ENCODE peak calls at places on chromosomes 12 and 14, in nine cellular contexts. G, R, C, L, W, J, N, P and Z are unnamed samples. For H3K4me1, the result is how much of the 10 kb centered on the place peaks cover.

GRCh38 chr12:66589095-66589494 is 89.8 kb downstream of the GRIP1 start:
- DNase-seq in G (no peak), R (no peak), C (no peak), L (no peak), W (no peak), J (no peak), N (no peak), P (no peak), Z (no peak)

GRCh38 chr12:19130224-19131019 is 889 bp downstream of the PLEKHA5 start:
- DNase-seq in G (no peak), R (no peak), C (peak), L (peak), W (peak), J (peak), N (peak), P (peak), Z (peak)

GRCh38 chr12:52044284-52044983 is 6.8 kb upstream of the NR4A1 start:
- DNase-seq in G (no peak), R (no peak), C (no peak), L (no peak), W (peak), J (peak), N (no peak), P (peak), Z (peak)

GRCh38 chr12:71592841-71593240 is 70.8 kb downstream of the ZFC3H1 start:
- DNase-seq in G (no peak), R (no peak), C (no peak), L (no peak), W (no peak), J (no peak), N (no peak), P (no peak), Z (no peak)

GRCh38 chr14:24130380-24130716 is at the start of gene FITM1:
- DNase-seq in G (no peak), R (no peak), C (no peak), L (no peak), W (no peak), J (no peak), N (no peak), P (no peak), Z (no peak)

GRCh38 chr12:108689314-108690190 is 41.8 kb downstream of the CORO1C start:
- DNase-seq in G (no peak), R (no peak), C (no peak), L (peak), W (no peak), J (no peak), N (no peak), P (peak), Z (no peak)

GRCh38 chr14:101193126-101193844 is 289.8 kb upstream of the RTL1 start:
- DNase-seq in G (no peak), R (no peak), C (no peak), L (no peak), W (peak), J (no peak), N (no peak), P (no peak), Z (no peak)

GRCh38 chr12:33566403-33566802 is 126.8 kb upstream of the SYT10 start:
- DNase-seq in G (no peak), R (no peak), C (no peak), L (no peak), W (no peak), J (no peak), N (no peak), P (no peak), Z (no peak)

GRCh38 chr12:123388948-123389559 is 5.1 kb downstream of the KMT5A start:
- DNase-seq in G (no peak), R (no peak), C (peak), L (no peak), W (no peak), J (peak), N (no peak), P (no peak), Z (peak)

GRCh38 chr14:22159049-22159448 is 430.0 kb downstream of the DAD1 start:
- DNase-seq in G (no peak), R (no peak), C (no peak), L (no peak), W (no peak), J (no peak), N (no peak), P (no peak), Z (no peak)

GRCh38 chr14:90581745-90582144 is 184.9 kb downstream of the CALM1 start:
- DNase-seq in G (no peak), R (no peak), C (no peak), L (no peak), W (no peak), J (no peak), N (peak), P (no peak), Z (no peak)

GRCh38 chr14:86038401-86038985 is 508.5 kb downstream of the FLRT2 start:
- DNase-seq in G (no peak), R (no peak), C (peak), L (peak), W (no peak), J (no peak), N (peak), P (peak), Z (peak)

GRCh38 chr12:129379076-129379804 is 524.6 kb downstream of the TMEM132D start:
- DNase-seq in G (no peak), R (no peak), C (no peak), L (no peak), W (no peak), J (no peak), N (no peak), P (no peak), Z (no peak)

GRCh38 chr12:45663452-45663851 is 66.1 kb upstream of the ARID2 start:
- DNase-seq in G (no peak), R (no peak), C (no peak), L (no peak), W (no peak), J (no peak), N (no peak), P (no peak), Z (no peak)

GRCh38 chr12:96155781-96156180 is 38.4 kb upstream of the ELK3 start:
- DNase-seq in G (no peak), R (no peak), C (no peak), L (no peak), W (no peak), J (no peak), N (no peak), P (no peak), Z (no peak)

GRCh38 chr12:44347145-44347544 is 511.3 kb downstream of the TMEM117 start:
- DNase-seq in G (no peak), R (no peak), C (no peak), L (no peak), W (no peak), J (no peak), N (no peak), P (no peak), Z (no peak)

GRCh38 chr12:49345048-49345839 is 1.4 kb upstream of the DNAJC22 start:
- DNase-seq in G (peak), R (no peak), C (peak), L (peak), W (no peak), J (no peak), N (no peak), P (no peak), Z (no peak)

GRCh38 chr14:75518625-75519024 is 3.6 kb upstream of the BATF start:
- DNase-seq in G (no peak), R (no peak), C (peak), L (peak), W (no peak), J (no peak), N (no peak), P (peak), Z (no peak)

GRCh38 chr12:24527102-24527501 is 421.8 kb downstream of the BCAT1 start:
- DNase-seq in G (no peak), R (no peak), C (no peak), L (no peak), W (no peak), J (no peak), N (no peak), P (no peak), Z (no peak)

GRCh38 chr12:6426882-6427671 is 17.7 kb upstream of the CD27 start:
- DNase-seq in G (peak), R (no peak), C (no peak), L (no peak), W (no peak), J (no peak), N (peak), P (no peak), Z (no peak)

GRCh38 chr12:27344760-27345159 is 12.1 kb downstream of the BMAL2 start:
- DNase-seq in G (no peak), R (no peak), C (no peak), L (no peak), W (no peak), J (no peak), N (no peak), P (no peak), Z (no peak)

GRCh38 chr12:82818276-82819035 is 131.8 kb downstream of the TMTC2 start:
- DNase-seq in G (no peak), R (no peak), C (no peak), L (no peak), W (no peak), J (no peak), N (no peak), P (no peak), Z (no peak)

DNA sequence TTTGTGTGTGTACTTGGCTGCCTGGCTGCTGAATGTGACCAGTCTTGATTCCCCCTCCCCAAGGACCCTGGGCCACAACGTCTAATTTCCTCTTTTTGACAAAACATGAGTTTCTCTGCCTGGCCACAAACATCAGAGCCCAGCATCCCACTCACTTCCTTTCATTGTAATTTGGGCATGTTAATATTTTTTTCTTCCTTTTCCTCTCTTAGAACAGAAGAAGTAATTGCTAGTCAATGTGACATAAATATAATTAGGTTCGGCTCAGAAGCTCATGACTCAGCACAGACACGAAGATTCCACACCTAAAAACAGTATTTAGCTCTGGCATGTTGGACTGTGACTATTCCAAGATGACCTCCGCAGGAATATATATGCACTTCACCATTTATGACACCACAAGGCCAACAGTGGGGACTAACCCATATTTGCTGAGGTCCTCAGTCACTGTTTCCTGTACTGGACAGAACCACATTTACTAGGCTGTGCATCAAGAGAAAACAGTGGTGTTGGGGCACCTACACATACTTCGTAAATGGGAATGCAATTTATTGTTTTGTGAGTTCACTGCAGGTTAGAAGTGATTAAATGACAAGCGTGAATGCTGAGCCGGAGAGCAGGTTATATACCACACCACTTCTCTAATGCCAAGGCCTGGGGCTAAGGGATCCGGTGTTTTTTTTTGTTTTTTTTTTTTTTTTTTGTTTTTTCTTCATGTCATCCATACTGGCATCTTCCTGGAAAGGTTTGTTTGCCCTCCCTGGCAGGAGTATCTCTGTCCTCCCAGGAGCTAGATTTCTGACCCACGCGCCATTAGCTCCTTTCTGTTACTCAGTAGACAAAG is 4.2 kb downstream of the GSG1 start:
- DNase-seq in G (peak), R (no peak), C (no peak), L (no peak), W (no peak), J (no peak), N (no peak), P (peak), Z (no peak)
- H3K4me1 ChIP-seq in G (under half), R (half or more), C (under half), L (under half), W (under half), J (under half), N (under half), P (under half), Z (under half)

GRCh38 chr14:103881927-103882281 is 34.5 kb upstream of the PPP1R13B start:
- DNase-seq in G (no peak), R (no peak), C (no peak), L (no peak), W (no peak), J (no peak), N (no peak), P (no peak), Z (no peak)

GRCh38 chr14:103880986-103881926 is 33.9 kb upstream of the PPP1R13B start:
- DNase-seq in G (no peak), R (no peak), C (no peak), L (no peak), W (no peak), J (peak), N (no peak), P (no peak), Z (peak)

GRCh38 chr14:103883263-103883523 is 35.8 kb upstream of the PPP1R13B start:
- DNase-seq in G (no peak), R (no peak), C (no peak), L (no peak), W (no peak), J (no peak), N (no peak), P (no peak), Z (no peak)

GRCh38 chr14:103884854-103885253 is 37.5 kb upstream of the PPP1R13B start:
- DNase-seq in G (no peak), R (no peak), C (no peak), L (no peak), W (no peak), J (no peak), N (no peak), P (no peak), Z (no peak)

GRCh38 chr14:103882503-103883262 is 35.3 kb upstream of the PPP1R13B start:
- DNase-seq in G (no peak), R (no peak), C (no peak), L (no peak), W (no peak), J (no peak), N (no peak), P (peak), Z (no peak)
- H3K27ac ChIP-seq in G (peak), R (no peak), C (no peak), L (no peak), W (no peak), J (peak), N (no peak), P (peak), Z (peak)

DNA sequence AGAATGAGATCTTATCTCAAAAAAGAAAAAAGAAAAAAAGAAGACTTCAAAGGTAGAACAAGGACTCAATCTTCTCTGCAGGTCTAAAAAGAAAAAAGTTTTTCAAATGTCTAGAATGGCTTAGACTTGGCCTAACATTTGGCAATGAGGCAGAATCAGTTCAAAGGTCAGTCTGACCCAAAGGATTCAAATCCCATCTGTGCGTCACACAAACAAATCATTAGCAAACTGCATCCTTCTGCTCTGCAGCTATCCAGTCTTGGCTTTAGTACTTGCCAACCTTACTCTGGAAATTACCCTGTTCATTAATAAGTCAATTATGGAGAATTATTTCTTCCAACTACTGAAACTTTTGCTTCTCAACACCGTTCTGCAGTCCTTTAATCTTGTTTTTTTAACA is 3.1 kb downstream of the YAF2 start:
- DNase-seq in G (no peak), R (no peak), C (no peak), L (no peak), W (no peak), J (no peak), N (no peak), P (no peak), Z (no peak)
- H3K4me3 ChIP-seq in G (no peak), R (no peak), C (no peak), L (no peak), W (peak), J (no peak), N (no peak), P (no peak), Z (no peak)

GRCh38 chr14:62776300-62776699 is 269.0 kb downstream of the KCNH5 start:
- DNase-seq in G (no peak), R (no peak), C (no peak), L (no peak), W (no peak), J (no peak), N (no peak), P (no peak), Z (no peak)

GRCh38 chr14:62778847-62779246 is 266.4 kb downstream of the KCNH5 start:
- DNase-seq in G (no peak), R (no peak), C (no peak), L (no peak), W (no peak), J (no peak), N (no peak), P (peak), Z (no peak)

GRCh38 chr14:62778310-62778709 is 266.9 kb downstream of the KCNH5 start:
- DNase-seq in G (no peak), R (no peak), C (no peak), L (no peak), W (no peak), J (no peak), N (no peak), P (no peak), Z (no peak)

DNA sequence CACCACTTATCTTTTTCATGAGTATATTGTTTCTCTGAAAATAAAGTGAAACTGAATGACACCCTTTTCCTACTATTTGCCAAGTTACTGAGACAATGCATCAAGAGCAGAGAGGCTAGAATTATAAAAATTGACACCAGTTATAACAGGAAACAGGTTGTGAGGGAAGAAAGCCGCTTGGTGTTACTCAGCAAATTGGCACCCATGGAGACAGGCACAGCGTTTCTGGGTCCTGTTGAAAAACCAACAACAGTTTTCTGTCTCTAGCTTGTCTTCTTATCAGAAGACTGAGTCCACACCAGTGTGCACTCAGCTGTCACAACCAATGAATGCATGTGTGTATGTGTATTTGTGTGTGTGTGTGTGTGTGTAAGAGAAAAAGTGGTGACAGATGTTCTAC is 267.7 kb downstream of the KCNH5 start:
- DNase-seq in G (no peak), R (no peak), C (no peak), L (no peak), W (no peak), J (no peak), N (no peak), P (no peak), Z (no peak)
- H3K4me1 ChIP-seq in G (under half), R (under half), C (under half), L (under half), W (under half), J (under half), N (under half), P (under half), Z (under half)

GRCh38 chr14:59481407-59482119 is 2.6 kb downstream of the L3HYPDH start:
- DNase-seq in G (no peak), R (no peak), C (no peak), L (no peak), W (no peak), J (no peak), N (no peak), P (peak), Z (no peak)

GRCh38 chr14:59474172-59474571 is 9.0 kb upstream of the GPR135 start:
- DNase-seq in G (no peak), R (no peak), C (no peak), L (no peak), W (no peak), J (no peak), N (no peak), P (peak), Z (no peak)

GRCh38 chr14:59478540-59478939 is 5.7 kb downstream of the L3HYPDH start:
- DNase-seq in G (no peak), R (no peak), C (no peak), L (no peak), W (no peak), J (no peak), N (no peak), P (no peak), Z (no peak)

GRCh38 chr14:59475709-59476108 is 8.5 kb downstream of the L3HYPDH start:
- DNase-seq in G (no peak), R (no peak), C (no peak), L (no peak), W (no peak), J (no peak), N (no peak), P (no peak), Z (no peak)
- H3K27ac ChIP-seq in G (no peak), R (peak), C (no peak), L (no peak), W (no peak), J (no peak), N (no peak), P (no peak), Z (no peak)

GRCh38 chr12:105766029-105766428 is 372.7 kb downstream of the NUAK1 start:
- DNase-seq in G (no peak), R (no peak), C (no peak), L (no peak), W (no peak), J (no peak), N (no peak), P (no peak), Z (no peak)
- H3K4me3 ChIP-seq in G (no peak), R (no peak), C (no peak), L (no peak), W (no peak), J (no peak), N (no peak), P (no peak), Z (no peak)